ENCODE peak calls at places on chromosome 9, in four cellular contexts. B is heart right ventricle; Q is activated naive CD8-positive, alpha-beta T cell treated with anti-CD3 and anti-CD28 coated beads, Interleukin-2, amount 50 U/mL, for 16 hours; G is adipocyte. S is an unnamed sample.

GRCh38 chr9:88342246-88342645 is 46.0 kb upstream of the SPIN1 start:
- DNase-seq in B (no peak), Q (no peak), G (peak; percentile 48), S (peak; percentile 22)

GRCh38 chr9:5425006-5425628 is 12.6 kb downstream of the PLGRKT start:
- DNase-seq in B (no peak), Q (no peak), G (peak; percentile 4), S (no peak)

GRCh38 chr9:88379352-88379751 is 8.9 kb upstream of the SPIN1 start:
- DNase-seq in B (no peak), Q (no peak), G (no peak), S (no peak)

GRCh38 chr9:125701351-125701750 is 5.7 kb downstream of the MAPKAP1 start:
- DNase-seq in B (no peak), Q (no peak), G (peak; percentile 10), S (peak; percentile 33)

GRCh38 chr9:128068656-128069221 is 707 bp downstream of the SLC25A25 start:
- DNase-seq in B (no peak), Q (no peak), G (peak; percentile 57), S (no peak)

GRCh38 chr9:84703793-84704192 is 34.3 kb downstream of the NTRK2 start:
- DNase-seq in B (no peak), Q (no peak), G (no peak), S (no peak)

GRCh38 chr9:12798066-12798770 is 23.4 kb downstream of the LURAP1L start:
- DNase-seq in B (no peak), Q (no peak), G (no peak), S (no peak)

GRCh38 chr9:28774433-28775029 is 1201.2 kb upstream of the C9orf72 start:
- DNase-seq in B (no peak), Q (no peak), G (peak; percentile 5), S (peak; percentile 23)

GRCh38 chr9:72454871-72455471 is 66.4 kb upstream of the TMC1 start:
- DNase-seq in B (no peak), Q (no peak), G (peak; percentile 46), S (no peak)

GRCh38 chr9:128372188-128372641 is 1.0 kb downstream of the URM1 start:
- DNase-seq in B (no peak), Q (no peak), G (peak; percentile 19), S (no peak)

S was measured in stromal cell of bone marrow.